ENCODE peak calls at places on chromosomes 4 and X, in six cellular contexts. O, Y, R, T, K and M are unnamed samples.

GRCh38 chrX:151896734-151897474 is 15.8 kb upstream of the MAGEA4 start:
- DNase-seq in O (no peak), Y (peak), R (peak), T (no peak), K (no peak), M (peak)

GRCh38 chrX:68723491-68724155 is 76.2 kb downstream of the STARD8 start:
- DNase-seq in O (no peak), Y (no peak), R (no peak), T (no peak), K (no peak), M (no peak)

GRCh38 chr4:26238782-26239647 is 81.8 kb upstream of the RBPJ start:
- DNase-seq in O (peak), Y (peak), R (peak), T (no peak), K (peak), M (peak)

GRCh38 chrX:39758791-39759525 is 338.8 kb downstream of the BCOR start:
- DNase-seq in O (peak), Y (no peak), R (no peak), T (no peak), K (no peak), M (no peak)

GRCh38 chrX:39508300-39508692 is 589.5 kb downstream of the BCOR start:
- DNase-seq in O (no peak), Y (no peak), R (no peak), T (no peak), K (no peak), M (no peak)

GRCh38 chr4:180057198-180057821 is 2185.9 kb upstream of the TENM3 start:
- DNase-seq in O (no peak), Y (no peak), R (no peak), T (peak), K (no peak), M (peak)

GRCh38 chr4:94826206-94826605 is 68.5 kb downstream of the BMPR1B start:
- DNase-seq in O (no peak), Y (no peak), R (no peak), T (no peak), K (no peak), M (no peak)

GRCh38 chr4:9924750-9925149 is 96.5 kb downstream of the SLC2A9 start:
- DNase-seq in O (peak), Y (no peak), R (no peak), T (no peak), K (peak), M (no peak)

GRCh38 chr4:168272488-168272887 is 46.1 kb downstream of the DDX60 start:
- DNase-seq in O (no peak), Y (no peak), R (no peak), T (no peak), K (no peak), M (no peak)

GRCh38 chr4:105544517-105544916 is 7.9 kb upstream of the ARHGEF38 start:
- DNase-seq in O (no peak), Y (no peak), R (no peak), T (no peak), K (no peak), M (no peak)

GRCh38 chr4:141501395-141501794 is 135.0 kb upstream of the IL15 start:
- DNase-seq in O (no peak), Y (peak), R (no peak), T (peak), K (no peak), M (no peak)

GRCh38 chr4:149706942-149707341 is 108.7 kb downstream of the IQCM start:
- DNase-seq in O (no peak), Y (peak), R (peak), T (no peak), K (no peak), M (peak)

GRCh38 chrX:30748337-30748960 is 95.2 kb downstream of the GK start:
- DNase-seq in O (no peak), Y (no peak), R (no peak), T (no peak), K (peak), M (no peak)